ENCODE peak calls at places on chromosome 19, in ten cellular contexts. G is GM20000; K is neuronal stem cell; L is T47D; T is AG09319; E is stimulated activated CD8-positive, alpha-beta memory T cell treated with anti-CD3 and anti-CD28 coated beads, Interleukin-4, amount 100 ng/mL, for 4 hours; F is PC-9; N is HS-5; H is HFFc6; W is cardiac muscle cell. B is an unnamed sample.

GRCh38 chr19:49614096-49614857 is 23.3 kb downstream of the PRR12 start:
- DNase-seq in G (no peak), K (no peak), L (no peak), T (no peak), E (no peak), F (peak), N (no peak), H (peak), W (peak), B (no peak)

GRCh38 chr19:3880471-3881271 is at the start of gene ATCAY:
- DNase-seq in G (no peak), K (peak), L (no peak), T (no peak), E (no peak), F (no peak), N (no peak), H (no peak), W (peak), B (no peak)

GRCh38 chr19:24140099-24140498 is 53.1 kb downstream of the ZNF254 start:
- DNase-seq in G (no peak), K (no peak), L (peak), T (peak), E (no peak), F (no peak), N (peak), H (peak), W (peak), B (no peak)

GRCh38 chr19:46068345-46069258 is 27.8 kb upstream of the IGFL4 start:
- DNase-seq in G (no peak), K (no peak), L (peak), T (peak), E (no peak), F (peak), N (peak), H (peak), W (peak), B (no peak)

GRCh38 chr19:40442328-40443130 is 1.6 kb downstream of the SERTAD3 start:
- DNase-seq in G (no peak), K (no peak), L (no peak), T (no peak), E (no peak), F (no peak), N (no peak), H (no peak), W (no peak), B (no peak)

GRCh38 chr19:4866595-4867424 is 657 bp downstream of the PLIN3 start:
- DNase-seq in G (peak), K (peak), L (peak), T (no peak), E (peak), F (no peak), N (no peak), H (peak), W (peak), B (peak)

GRCh38 chr19:14533450-14533849 is 4.1 kb downstream of the TECR start:
- DNase-seq in G (no peak), K (no peak), L (no peak), T (no peak), E (no peak), F (no peak), N (no peak), H (no peak), W (no peak), B (no peak)

GRCh38 chr19:39303373-39304184 is 7.4 kb downstream of the IFNL1 start:
- DNase-seq in G (no peak), K (no peak), L (no peak), T (no peak), E (no peak), F (no peak), N (no peak), H (no peak), W (no peak), B (no peak)

GRCh38 chr19:50718255-50719118 is 1.1 kb downstream of the SHANK1 start:
- DNase-seq in G (no peak), K (peak), L (no peak), T (no peak), E (peak), F (no peak), N (no peak), H (no peak), W (no peak), B (no peak)

GRCh38 chr19:34676697-34677385 is at the start of gene SCGB2B2:
- DNase-seq in G (no peak), K (no peak), L (no peak), T (no peak), E (no peak), F (peak), N (peak), H (no peak), W (no peak), B (no peak)

GRCh38 chr19:54204767-54205468 is 4.3 kb downstream of the RPS9 start:
- DNase-seq in G (no peak), K (no peak), L (no peak), T (no peak), E (no peak), F (no peak), N (no peak), H (no peak), W (no peak), B (no peak)

GRCh38 chr19:38509027-38509426 is 75.5 kb downstream of the RYR1 start:
- DNase-seq in G (no peak), K (no peak), L (no peak), T (no peak), E (no peak), F (no peak), N (no peak), H (no peak), W (no peak), B (no peak)

GRCh38 chr19:55366790-55367189 is 3.5 kb downstream of the IL11 start:
- DNase-seq in G (no peak), K (no peak), L (no peak), T (no peak), E (no peak), F (no peak), N (no peak), H (no peak), W (no peak), B (no peak)

GRCh38 chr19:17680235-17680722 is 7.9 kb downstream of the UNC13A start:
- DNase-seq in G (peak), K (no peak), L (no peak), T (no peak), E (peak), F (peak), N (no peak), H (peak), W (peak), B (peak)

GRCh38 chr19:14053500-14053899 is 8.4 kb downstream of the PALM3 start:
- DNase-seq in G (peak), K (no peak), L (no peak), T (no peak), E (no peak), F (no peak), N (no peak), H (no peak), W (no peak), B (no peak)

GRCh38 chr19:38266981-38267597 is 2.7 kb downstream of the SPINT2 start:
- DNase-seq in G (no peak), K (no peak), L (peak), T (no peak), E (no peak), F (peak), N (no peak), H (peak), W (peak), B (no peak)

GRCh38 chr19:19661675-19662251 is 1.7 kb downstream of the ATP13A1 start:
- DNase-seq in G (peak), K (no peak), L (no peak), T (no peak), E (no peak), F (no peak), N (no peak), H (no peak), W (no peak), B (no peak)

GRCh38 chr19:56111601-56112312 is 9.3 kb downstream of the ZNF787 start:
- DNase-seq in G (peak), K (no peak), L (peak), T (no peak), E (peak), F (peak), N (no peak), H (no peak), W (no peak), B (no peak)

GRCh38 chr19:54133957-54134590 is 3.5 kb upstream of the CNOT3 start:
- DNase-seq in G (no peak), K (no peak), L (no peak), T (no peak), E (no peak), F (no peak), N (no peak), H (no peak), W (peak), B (no peak)

GRCh38 chr19:15629003-15629880 is 11.5 kb upstream of the CYP4F3 start:
- DNase-seq in G (peak), K (peak), L (peak), T (peak), E (peak), F (peak), N (no peak), H (peak), W (peak), B (peak)

GRCh38 chr19:54133312-54133956 is 4.1 kb upstream of the CNOT3 start:
- DNase-seq in G (no peak), K (peak), L (peak), T (peak), E (no peak), F (peak), N (peak), H (no peak), W (peak), B (no peak)

GRCh38 chr19:13262450-13262849 is 112.2 kb downstream of the IER2 start:
- DNase-seq in G (peak), K (no peak), L (peak), T (no peak), E (no peak), F (peak), N (peak), H (peak), W (peak), B (no peak)

GRCh38 chr19:17020823-17021222 is 5.8 kb downstream of the CPAMD8 start:
- DNase-seq in G (no peak), K (no peak), L (peak), T (no peak), E (no peak), F (peak), N (no peak), H (peak), W (peak), B (no peak)

B was measured in uterus.